ENCODE peak calls at places on chromosomes 12 and 14, in ten cellular contexts. Z is suprapubic skin, B is GM12892, T is HL-60, A is stomach, R is transverse colon, P is GM23338, Q is SK-N-SH, O is H1, W is HCT116. G is an unnamed sample.

GRCh38 chr12:32266756-32267155 is 132.6 kb upstream of the FGD4 start:
- DNase-seq in Z (no peak), B (no peak), T (no peak), A (no peak), R (no peak), P (no peak), Q (no peak), O (no peak), W (no peak), G (no peak)

GRCh38 chr14:20413785-20414117 is 450 bp upstream of the TEP1 start:
- DNase-seq in Z (no peak), B (no peak), T (peak), A (no peak), R (peak), P (peak), Q (no peak), O (no peak), W (no peak), G (peak)

GRCh38 chr14:21680072-21680471 is 6.5 kb upstream of the OR4E1 start:
- DNase-seq in Z (no peak), B (no peak), T (no peak), A (no peak), R (no peak), P (no peak), Q (no peak), O (no peak), W (no peak), G (peak)

GRCh38 chr14:90828642-90829487 is 12.6 kb upstream of the TTC7B start:
- DNase-seq in Z (no peak), B (no peak), T (no peak), A (peak), R (peak), P (no peak), Q (no peak), O (no peak), W (no peak), G (no peak)

GRCh38 chr12:132466241-132467188 is 23.4 kb upstream of the FBRSL1 start:
- DNase-seq in Z (no peak), B (no peak), T (no peak), A (no peak), R (no peak), P (no peak), Q (no peak), O (no peak), W (no peak), G (no peak)

GRCh38 chr12:69056743-69057515 is 124.0 kb upstream of the CPM start:
- DNase-seq in Z (no peak), B (no peak), T (no peak), A (no peak), R (no peak), P (no peak), Q (no peak), O (no peak), W (no peak), G (no peak)

GRCh38 chr12:32490801-32491200 is 91.4 kb downstream of the FGD4 start:
- DNase-seq in Z (no peak), B (no peak), T (no peak), A (no peak), R (no peak), P (no peak), Q (no peak), O (no peak), W (no peak), G (peak)

GRCh38 chr12:65824314-65824563 is at the start of gene HMGA2:
- DNase-seq in Z (peak), B (no peak), T (no peak), A (no peak), R (no peak), P (no peak), Q (no peak), O (peak), W (peak), G (peak)

GRCh38 chr12:1605129-1606020 is 11.0 kb upstream of the FBXL14 start:
- DNase-seq in Z (peak), B (no peak), T (peak), A (peak), R (peak), P (peak), Q (peak), O (peak), W (peak), G (peak)

GRCh38 chr14:49966304-49966809 is 73.5 kb downstream of the ARF6 start:
- DNase-seq in Z (no peak), B (no peak), T (no peak), A (peak), R (peak), P (peak), Q (no peak), O (peak), W (no peak), G (no peak)

GRCh38 chr12:66050283-66050576 is 80.3 kb downstream of the LLPH start:
- DNase-seq in Z (no peak), B (no peak), T (no peak), A (no peak), R (no peak), P (no peak), Q (no peak), O (no peak), W (no peak), G (no peak)

GRCh38 chr12:96886998-96887677 is 19.9 kb upstream of the NEDD1 start:
- DNase-seq in Z (no peak), B (no peak), T (no peak), A (peak), R (no peak), P (peak), Q (no peak), O (no peak), W (no peak), G (peak)

GRCh38 chr14:68307769-68308168 is 485.1 kb downstream of the ZFP36L1 start:
- DNase-seq in Z (no peak), B (no peak), T (no peak), A (no peak), R (no peak), P (no peak), Q (no peak), O (no peak), W (no peak), G (no peak)

GRCh38 chr12:67578976-67579661 is 69.4 kb upstream of the DYRK2 start:
- DNase-seq in Z (no peak), B (no peak), T (no peak), A (no peak), R (no peak), P (no peak), Q (no peak), O (no peak), W (no peak), G (no peak)

GRCh38 chr12:632102-632696 is 31.0 kb downstream of the NINJ2 start:
- DNase-seq in Z (no peak), B (no peak), T (no peak), A (peak), R (no peak), P (peak), Q (no peak), O (no peak), W (no peak), G (peak)

GRCh38 chr12:76670776-76671175 is 93.1 kb upstream of the ZDHHC17 start:
- DNase-seq in Z (no peak), B (no peak), T (no peak), A (no peak), R (no peak), P (no peak), Q (no peak), O (no peak), W (no peak), G (no peak)

GRCh38 chr12:83759906-83760305 is 1073.2 kb downstream of the TMTC2 start:
- DNase-seq in Z (no peak), B (no peak), T (no peak), A (no peak), R (no peak), P (no peak), Q (no peak), O (no peak), W (no peak), G (no peak)

GRCh38 chr12:32039341-32039740 is 67.3 kb upstream of the BICD1 start:
- DNase-seq in Z (peak), B (no peak), T (no peak), A (no peak), R (no peak), P (no peak), Q (peak), O (no peak), W (no peak), G (no peak)

GRCh38 chr14:60637490-60638452 is 11.5 kb downstream of the SIX1 start:
- DNase-seq in Z (no peak), B (no peak), T (no peak), A (no peak), R (no peak), P (peak), Q (peak), O (peak), W (no peak), G (no peak)

GRCh38 chr12:46131729-46132128 is 137.1 kb downstream of the SLC38A1 start:
- DNase-seq in Z (no peak), B (no peak), T (no peak), A (no peak), R (no peak), P (peak), Q (no peak), O (no peak), W (peak), G (no peak)

GRCh38 chr14:73293782-73294781 is 56.8 kb downstream of the PAPLN start:
- DNase-seq in Z (no peak), B (no peak), T (no peak), A (no peak), R (no peak), P (no peak), Q (no peak), O (no peak), W (no peak), G (no peak)

GRCh38 chr14:70921669-70922068 is 14.4 kb downstream of the PCNX1 start:
- DNase-seq in Z (no peak), B (no peak), T (no peak), A (no peak), R (no peak), P (no peak), Q (no peak), O (no peak), W (no peak), G (no peak)

GRCh38 chr14:36981832-36982528 is 190.4 kb downstream of the SLC25A21 start:
- DNase-seq in Z (no peak), B (no peak), T (no peak), A (no peak), R (no peak), P (no peak), Q (no peak), O (no peak), W (no peak), G (peak)

GRCh38 chr14:36478782-36479181 is 41.2 kb downstream of the NKX2-1 start:
- DNase-seq in Z (no peak), B (no peak), T (no peak), A (no peak), R (no peak), P (no peak), Q (no peak), O (no peak), W (peak), G (no peak)

GRCh38 chr14:67722293-67722692 is 20.6 kb downstream of the RDH12 start:
- DNase-seq in Z (no peak), B (no peak), T (no peak), A (peak), R (peak), P (peak), Q (peak), O (no peak), W (no peak), G (no peak)

GRCh38 chr12:95277139-95277538 is 59.5 kb downstream of the VEZT start:
- DNase-seq in Z (no peak), B (no peak), T (no peak), A (no peak), R (no peak), P (no peak), Q (no peak), O (no peak), W (no peak), G (peak)

GRCh38 chr12:80648866-80649265 is 58.6 kb upstream of the MYF6 start:
- DNase-seq in Z (no peak), B (no peak), T (no peak), A (no peak), R (no peak), P (no peak), Q (no peak), O (no peak), W (no peak), G (peak)

GRCh38 chr12:102883204-102883799 is 33.7 kb downstream of the PAH start:
- DNase-seq in Z (no peak), B (peak), T (peak), A (peak), R (peak), P (peak), Q (peak), O (peak), W (peak), G (no peak)

GRCh38 chr12:128365831-128366231 is 98.9 kb downstream of the TMEM132C start:
- DNase-seq in Z (peak), B (no peak), T (peak), A (no peak), R (no peak), P (no peak), Q (no peak), O (peak), W (no peak), G (no peak)

GRCh38 chr14:32702571-32702970 is 236.1 kb upstream of the NPAS3 start:
- DNase-seq in Z (no peak), B (no peak), T (no peak), A (no peak), R (peak), P (peak), Q (no peak), O (no peak), W (no peak), G (peak)

DNA sequence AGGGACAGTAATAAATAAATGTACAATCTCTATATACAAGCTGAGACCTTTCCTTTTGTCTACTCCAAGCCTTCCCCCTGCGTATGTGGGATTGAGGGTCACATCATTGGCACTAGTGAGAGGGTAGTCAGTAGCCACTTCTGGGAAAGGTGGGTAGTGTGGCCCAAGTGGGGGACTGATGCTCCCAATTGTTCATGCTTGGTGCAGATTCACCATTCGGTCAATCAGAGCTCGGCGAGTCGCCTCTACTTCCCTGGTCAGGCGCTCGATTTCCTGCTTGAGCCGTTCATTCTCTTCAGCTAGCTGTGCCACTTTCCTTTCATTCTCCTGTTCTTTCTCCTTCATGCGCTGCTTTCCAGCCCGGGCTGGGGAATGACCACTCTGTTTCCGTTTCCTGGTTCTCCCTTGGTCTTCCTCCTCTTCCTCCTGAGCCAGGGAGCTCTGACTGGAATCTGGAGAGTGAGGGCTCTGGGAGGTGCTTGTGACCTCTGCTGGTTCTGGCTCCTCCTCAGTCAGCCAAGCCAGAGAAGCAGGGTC is 3.6 kb downstream of the DDIT3 start:
- DNase-seq in Z (no peak), B (no peak), T (no peak), A (no peak), R (no peak), P (no peak), Q (no peak), O (no peak), W (no peak), G (no peak)
- TF ChIP-seq POLR2AphosphoS5 in Z (no peak), B (no peak), T (no peak), A (no peak), R (no peak), P (peak), Q (no peak), O (peak), W (peak), G (no peak)

DNA sequence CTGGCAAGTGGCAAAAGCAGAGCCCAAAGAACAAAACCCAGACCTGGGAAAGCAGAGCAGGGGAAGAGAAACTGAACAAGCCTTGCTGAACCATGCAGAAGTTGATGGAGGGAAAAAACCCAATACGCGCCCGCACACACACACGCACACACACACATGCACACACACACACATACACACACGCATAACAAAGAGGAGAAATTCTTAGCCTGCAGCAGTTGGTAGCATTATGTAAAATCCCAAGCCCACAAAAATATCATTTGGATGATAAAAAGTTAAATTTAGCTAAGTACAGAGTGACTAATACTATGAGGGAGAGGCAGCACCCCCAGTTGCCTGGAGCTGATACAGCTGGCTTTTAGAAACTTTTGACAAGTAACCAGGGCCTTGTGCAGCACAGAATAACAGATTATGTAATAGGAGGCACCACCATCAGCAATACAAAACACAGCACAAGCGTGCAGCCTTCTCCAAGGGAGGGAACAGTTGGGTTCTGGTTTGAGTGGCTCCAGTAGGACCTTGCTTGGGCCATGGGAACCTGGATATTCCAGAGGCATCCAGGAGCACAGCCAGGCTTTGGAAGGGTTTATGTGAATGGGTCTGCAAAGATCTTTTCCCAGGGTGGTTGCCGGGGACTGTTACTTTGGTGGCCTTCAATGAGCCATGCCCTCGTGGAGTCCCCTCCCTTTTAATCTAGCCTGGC is 35.3 kb downstream of the PITPNM2 start:
- DNase-seq in Z (no peak), B (no peak), T (no peak), A (no peak), R (peak), P (no peak), Q (no peak), O (no peak), W (no peak), G (no peak)
- TF ChIP-seq POLR2AphosphoS5 in Z (peak), B (no peak), T (no peak), A (peak), R (peak), P (no peak), Q (no peak), O (no peak), W (no peak), G (no peak)

DNA sequence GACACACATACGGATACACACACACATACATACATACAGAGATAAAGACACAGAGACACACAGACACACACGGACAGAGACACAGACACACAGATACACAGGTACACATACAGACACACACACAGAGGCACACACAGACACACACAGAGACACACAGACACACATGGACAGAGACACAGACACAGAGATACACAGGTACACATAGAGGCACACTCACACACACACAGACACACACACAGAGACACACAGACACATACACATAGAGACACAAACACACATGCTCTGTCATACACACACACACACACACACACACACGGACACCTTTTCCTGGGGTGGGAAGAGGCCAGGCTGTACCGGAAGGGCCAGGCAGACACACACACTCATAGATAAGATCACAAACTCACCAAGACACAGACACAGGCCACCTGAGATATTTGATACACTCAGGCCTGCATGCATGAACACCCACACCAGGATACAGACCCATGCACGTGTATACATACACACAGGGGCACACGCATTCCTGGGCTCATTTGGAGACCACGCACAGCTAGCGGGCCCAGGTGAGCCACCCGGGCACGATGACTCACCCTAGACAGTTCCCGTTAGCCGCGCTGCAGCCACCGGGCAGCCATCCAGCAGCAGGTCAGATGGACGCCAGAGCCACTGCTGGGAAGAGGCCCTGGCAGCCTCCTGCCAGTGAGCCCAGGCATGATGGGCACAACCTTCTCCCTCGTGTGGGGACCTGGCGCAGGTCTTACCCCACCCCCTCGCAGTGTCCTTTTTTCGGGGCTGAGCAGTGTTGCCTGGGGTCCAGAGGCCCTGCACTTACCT is 1.8 kb upstream of the AHNAK2 start:
- DNase-seq in Z (peak), B (no peak), T (no peak), A (peak), R (no peak), P (no peak), Q (peak), O (no peak), W (no peak), G (peak)
- TF ChIP-seq POLR2AphosphoS5 in Z (no peak), B (no peak), T (no peak), A (peak), R (peak), P (no peak), Q (no peak), O (no peak), W (peak), G (no peak)

DNA sequence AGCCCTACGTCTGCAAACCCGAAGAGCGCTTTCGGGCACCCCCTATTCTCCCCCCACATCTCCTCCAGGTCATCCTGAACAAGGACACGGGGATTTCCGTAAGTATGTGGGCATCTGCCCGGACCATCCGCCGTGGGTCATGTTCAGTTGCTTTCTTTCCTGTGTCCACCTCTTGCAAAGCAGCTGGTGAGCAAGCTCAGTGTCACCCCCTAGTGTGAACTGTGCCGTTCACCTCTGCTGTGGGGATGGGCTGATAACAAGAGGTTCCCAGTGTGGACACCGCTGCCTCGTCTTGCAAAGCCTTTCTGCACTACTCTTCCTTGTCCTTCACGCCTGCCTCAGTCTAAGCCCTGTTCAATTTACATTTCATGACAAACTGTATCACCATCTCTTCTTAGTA is 8.6 kb downstream of the PRKAB1 start:
- DNase-seq in Z (no peak), B (no peak), T (no peak), A (no peak), R (no peak), P (no peak), Q (no peak), O (no peak), W (no peak), G (no peak)
- TF ChIP-seq POLR2AphosphoS5 in Z (no peak), B (no peak), T (no peak), A (no peak), R (no peak), P (no peak), Q (no peak), O (no peak), W (no peak), G (no peak)

GRCh38 chr12:52321433-52321832 is 235 bp upstream of the KRT83 start:
- DNase-seq in Z (no peak), B (no peak), T (no peak), A (no peak), R (no peak), P (no peak), Q (no peak), O (no peak), W (no peak), G (no peak)
- TF ChIP-seq POLR2AphosphoS5 in Z (no peak), B (no peak), T (no peak), A (no peak), R (no peak), P (no peak), Q (no peak), O (no peak), W (no peak), G (no peak)

DNA sequence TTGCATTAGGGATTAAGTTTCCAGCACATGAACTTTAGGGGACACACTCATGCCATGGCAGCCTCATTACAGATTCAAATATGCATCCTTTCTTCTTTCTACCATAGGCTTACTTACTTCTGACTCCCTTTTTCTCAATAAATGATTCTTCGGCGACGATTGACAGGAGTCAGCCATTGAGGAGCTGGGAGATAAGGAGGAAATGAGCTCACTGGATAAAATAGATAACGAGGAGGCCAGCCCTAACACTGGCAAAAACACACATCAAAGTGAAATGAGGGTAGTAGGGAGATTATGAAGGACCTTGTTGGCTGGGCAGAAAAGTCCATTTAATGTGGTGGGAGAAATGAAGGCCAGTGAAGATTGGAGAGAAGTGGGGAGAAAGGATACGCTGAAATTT is 172.2 kb downstream of the SLC41A2 start:
- DNase-seq in Z (no peak), B (no peak), T (no peak), A (no peak), R (no peak), P (no peak), Q (no peak), O (no peak), W (no peak), G (no peak)
- TF ChIP-seq POLR2AphosphoS5 in Z (no peak), B (no peak), T (no peak), A (no peak), R (no peak), P (no peak), Q (no peak), O (no peak), W (no peak), G (no peak)

GRCh38 chr12:53049582-53050318 is at the start of gene TNS2:
- DNase-seq in Z (peak), B (peak), T (no peak), A (peak), R (peak), P (peak), Q (peak), O (peak), W (no peak), G (peak)
- TF ChIP-seq POLR2AphosphoS5 in Z (no peak), B (no peak), T (no peak), A (peak), R (peak), P (peak), Q (peak), O (no peak), W (no peak), G (peak)